ENCODE peak calls at places on chromosomes 3 and 15, in five cellular contexts. Z, X, E, Q and W are unnamed samples. For H3K4me1, the result is how much of the 10 kb centered on the place peaks cover.

GRCh38 chr3:111963424-111963823 is 15.4 kb upstream of the ABHD10 start:
- DNase-seq in Z (no peak), X (no peak), E (no peak), Q (no peak), W (no peak)

GRCh38 chr15:73800662-73801345 is 47.7 kb upstream of the INSYN1 start:
- DNase-seq in Z (peak), X (no peak), E (no peak), Q (no peak), W (no peak)

GRCh38 chr3:44016818-44017217 is 224.9 kb upstream of the TOPAZ1 start:
- DNase-seq in Z (no peak), X (no peak), E (no peak), Q (no peak), W (no peak)

GRCh38 chr3:53778154-53778553 is 68.1 kb downstream of the CHDH start:
- DNase-seq in Z (no peak), X (no peak), E (no peak), Q (no peak), W (no peak)

GRCh38 chr3:132721479-132722164 is 587 bp downstream of the NPHP3 start:
- DNase-seq in Z (peak), X (peak), E (peak), Q (peak), W (peak)

GRCh38 chr3:78703944-78704343 is 1063.9 kb downstream of the ROBO1 start:
- DNase-seq in Z (no peak), X (no peak), E (no peak), Q (no peak), W (no peak)

GRCh38 chr15:28878209-28878608 is 7.6 kb upstream of the APBA2 start:
- DNase-seq in Z (no peak), X (no peak), E (no peak), Q (no peak), W (no peak)

GRCh38 chr3:50370594-50370993 is 11.3 kb upstream of the TMEM115 start:
- DNase-seq in Z (no peak), X (peak), E (no peak), Q (no peak), W (peak)

GRCh38 chr15:73326157-73326556 is 42.6 kb downstream of the HCN4 start:
- DNase-seq in Z (no peak), X (no peak), E (no peak), Q (no peak), W (no peak)

GRCh38 chr15:101613130-101614000 is 38.8 kb downstream of the TM2D3 start:
- DNase-seq in Z (peak), X (peak), E (peak), Q (peak), W (peak)

GRCh38 chr15:101536875-101537405 is 47.4 kb upstream of the PCSK6 start:
- DNase-seq in Z (no peak), X (no peak), E (no peak), Q (peak), W (no peak)

GRCh38 chr3:193301441-193301840 is 60.4 kb downstream of the PLAAT1 start:
- DNase-seq in Z (no peak), X (no peak), E (no peak), Q (no peak), W (no peak)

GRCh38 chr3:84601303-84601702 is 357.5 kb upstream of the CADM2 start:
- DNase-seq in Z (no peak), X (no peak), E (no peak), Q (no peak), W (no peak)

GRCh38 chr3:15899438-15899837 is 101.7 kb upstream of the ANKRD28 start:
- DNase-seq in Z (no peak), X (no peak), E (no peak), Q (no peak), W (no peak)

GRCh38 chr3:19903649-19904048 is 30.4 kb downstream of the EFHB start:
- DNase-seq in Z (no peak), X (no peak), E (no peak), Q (no peak), W (no peak)

GRCh38 chr3:50604110-50604621 is 7.4 kb downstream of the CISH start:
- DNase-seq in Z (no peak), X (no peak), E (no peak), Q (no peak), W (no peak)

GRCh38 chr3:61776390-61776789 is 215.0 kb downstream of the PTPRG start:
- DNase-seq in Z (no peak), X (no peak), E (no peak), Q (no peak), W (no peak)

GRCh38 chr3:124429129-124429815 is 301.0 kb upstream of the UMPS start:
- DNase-seq in Z (no peak), X (no peak), E (no peak), Q (no peak), W (no peak)

GRCh38 chr3:53806182-53807116 is 39.8 kb downstream of the CHDH start:
- DNase-seq in Z (no peak), X (no peak), E (no peak), Q (peak), W (no peak)

DNA sequence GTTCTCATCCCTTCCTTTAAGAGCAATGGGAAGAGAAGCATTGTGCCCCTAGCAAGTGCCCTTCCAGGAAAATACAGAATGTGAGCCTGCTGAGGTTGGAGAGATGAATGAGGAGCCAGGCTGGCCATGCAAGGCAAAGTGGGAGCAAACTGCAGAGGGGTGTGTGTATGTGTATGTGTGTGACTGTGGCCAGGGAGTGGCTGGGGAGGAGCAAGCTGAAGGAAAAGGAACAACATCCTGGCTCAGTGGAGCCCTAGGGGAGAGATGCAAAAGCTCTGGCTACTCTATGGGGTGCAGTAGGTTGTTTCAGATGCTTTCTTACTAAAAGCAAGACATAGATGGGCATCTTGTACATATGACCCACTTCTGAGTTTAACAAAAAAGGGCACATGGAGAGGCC is 20.6 kb downstream of the FOXP1 start:
- DNase-seq in Z (no peak), X (no peak), E (no peak), Q (peak), W (no peak)
- H3K4me1 ChIP-seq in Z (under half), X (under half), E (under half), Q (under half), W (under half)

GRCh38 chr3:158863247-158863646 is 61.4 kb downstream of the MFSD1 start:
- DNase-seq in Z (no peak), X (peak), E (no peak), Q (no peak), W (no peak)
- H3K4me3 ChIP-seq in Z (no peak), X (no peak), E (no peak), Q (no peak), W (no peak)

DNA sequence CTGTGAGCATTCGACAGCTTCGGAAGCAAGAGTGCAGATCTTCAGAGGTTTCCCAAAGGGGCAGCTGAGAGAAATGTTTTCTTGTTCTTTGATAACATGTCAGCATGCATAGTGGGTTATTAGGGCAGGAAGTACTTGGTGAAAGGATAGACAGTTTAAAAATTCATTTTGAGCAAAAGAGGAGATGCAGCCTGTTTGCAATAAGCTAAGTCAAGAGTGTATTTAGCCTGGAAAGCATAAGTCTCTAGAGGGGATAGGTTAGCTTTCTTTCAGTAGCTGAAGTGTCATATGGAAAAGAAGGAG is 7.4 kb downstream of the SLC6A11 start:
- DNase-seq in Z (no peak), X (no peak), E (no peak), Q (no peak), W (no peak)
- H3K4me1 ChIP-seq in Z (under half), X (under half), E (under half), Q (under half), W (under half)

DNA sequence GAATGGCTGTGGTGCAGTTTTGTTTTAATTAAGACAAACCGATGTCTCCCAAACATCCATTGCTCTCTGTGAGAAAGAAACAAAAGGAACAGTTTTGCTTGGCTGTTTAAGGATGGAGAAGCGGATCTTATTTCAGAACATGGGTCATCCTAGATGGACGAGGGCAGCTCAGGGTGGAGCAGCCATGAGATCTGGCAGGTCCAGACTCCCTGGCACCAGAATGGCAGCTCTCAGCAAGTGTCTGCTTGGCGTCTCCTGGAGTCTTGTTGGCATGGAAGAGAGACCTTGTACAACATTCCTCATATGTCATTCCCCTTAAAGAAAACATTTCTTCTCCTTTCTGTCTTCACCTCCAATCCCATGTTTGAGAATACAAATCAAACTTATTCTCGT is 93.8 kb downstream of the ADAMTSL3 start:
- DNase-seq in Z (no peak), X (no peak), E (no peak), Q (no peak), W (no peak)
- H3K4me3 ChIP-seq in Z (peak), X (no peak), E (no peak), Q (no peak), W (no peak)

GRCh38 chr15:99128411-99128810 is 23.5 kb downstream of the SYNM start:
- DNase-seq in Z (no peak), X (no peak), E (no peak), Q (no peak), W (no peak)

GRCh38 chr15:99129644-99130043 is 24.8 kb downstream of the SYNM start:
- DNase-seq in Z (no peak), X (no peak), E (no peak), Q (no peak), W (no peak)

GRCh38 chr15:99126195-99126594 is 21.3 kb downstream of the SYNM start:
- DNase-seq in Z (no peak), X (no peak), E (no peak), Q (no peak), W (no peak)

GRCh38 chr15:99126930-99127329 is 22.1 kb downstream of the SYNM start:
- DNase-seq in Z (no peak), X (no peak), E (no peak), Q (no peak), W (no peak)

GRCh38 chr15:99127773-99128172 is 22.9 kb downstream of the SYNM start:
- DNase-seq in Z (no peak), X (no peak), E (no peak), Q (no peak), W (no peak)
- H3K4me1 ChIP-seq in Z (half or more), X (under half), E (under half), Q (under half), W (under half)

GRCh38 chr15:70762469-70763119 is 764 bp downstream of the UACA start:
- DNase-seq in Z (peak), X (peak), E (peak), Q (peak), W (peak)

GRCh38 chr15:70761931-70762468 is 1.4 kb downstream of the UACA start:
- DNase-seq in Z (no peak), X (no peak), E (no peak), Q (no peak), W (no peak)

GRCh38 chr15:70763120-70763949 is at the start of gene UACA:
- DNase-seq in Z (peak), X (peak), E (peak), Q (peak), W (peak)

GRCh38 chr15:70765504-70766281 is 2.3 kb upstream of the UACA start:
- DNase-seq in Z (no peak), X (no peak), E (no peak), Q (no peak), W (no peak)

GRCh38 chr15:70763950-70764730 is 782 bp upstream of the UACA start:
- DNase-seq in Z (no peak), X (peak), E (no peak), Q (peak), W (no peak)
- H3K4me3 ChIP-seq in Z (peak), X (peak), E (peak), Q (peak), W (peak)

GRCh38 chr3:40097507-40098117 is 211.9 kb upstream of the EIF1B start:
- DNase-seq in Z (no peak), X (no peak), E (no peak), Q (no peak), W (no peak)
- H3K4me1 ChIP-seq in Z (under half), X (under half), E (under half), Q (under half), W (under half)

GRCh38 chr3:70387889-70388288 is 75.5 kb upstream of the MDFIC2 start:
- DNase-seq in Z (no peak), X (no peak), E (no peak), Q (no peak), W (no peak)
- H3K4me3 ChIP-seq in Z (no peak), X (no peak), E (no peak), Q (no peak), W (no peak)

GRCh38 chr3:128277378-128278049 is 124.2 kb downstream of the EEFSEC start:
- DNase-seq in Z (no peak), X (no peak), E (no peak), Q (no peak), W (no peak)
- H3K4me1 ChIP-seq in Z (half or more), X (under half), E (under half), Q (under half), W (under half)

GRCh38 chr3:108608750-108609149 is 19.2 kb downstream of the DZIP3 start:
- DNase-seq in Z (no peak), X (no peak), E (no peak), Q (no peak), W (no peak)
- H3K4me3 ChIP-seq in Z (no peak), X (no peak), E (no peak), Q (no peak), W (no peak)